ENCODE peak calls at places on chromosomes 16 and 17, in nine cellular contexts. M, I, N, E, O, K, G, Z and X are unnamed samples.

GRCh38 chr17:79438936-79439335 is 171.9 kb downstream of the RBFOX3 start:
- DNase-seq in N (no peak), M (no peak), O (no peak), Z (no peak), G (no peak), E (no peak), K (no peak), I (no peak), X (no peak)

GRCh38 chr17:38685485-38685884 is 10.7 kb upstream of the EPOP start:
- DNase-seq in N (no peak), G (no peak), M (no peak), I (no peak), K (no peak), O (no peak), E (no peak), Z (no peak), X (no peak)

GRCh38 chr16:50023626-50024025 is 1.4 kb upstream of the CNEP1R1 start:
- DNase-seq in G (no peak), Z (no peak), E (no peak), N (no peak), I (no peak), K (no peak), M (no peak), O (no peak), X (no peak)

GRCh38 chr17:75487351-75488070 is 27.8 kb downstream of the CASKIN2 start:
- DNase-seq in K (peak; percentile 42), G (no peak), M (no peak), N (no peak), I (no peak), Z (no peak), O (peak; percentile 17), E (peak; percentile 32), X (peak; percentile 17)

GRCh38 chr17:19379306-19380075 is 1.2 kb downstream of the MAPK7 start:
- DNase-seq in M (no peak), I (no peak), N (no peak), Z (no peak), O (no peak), E (no peak), K (no peak), G (no peak), X (no peak)

GRCh38 chr16:24789881-24790280 is 55.9 kb upstream of the SLC5A11 start:
- DNase-seq in N (no peak), E (no peak), K (no peak), M (no peak), O (no peak), G (no peak), Z (no peak), I (no peak), X (no peak)

GRCh38 chr17:73841431-73842060 is 197.3 kb upstream of the SDK2 start:
- DNase-seq in M (peak; percentile 54), N (peak; percentile 36), K (no peak), Z (peak; percentile 59), G (no peak), O (no peak), E (no peak), I (no peak), X (no peak)

GRCh38 chr17:47873200-47874090 is 22.5 kb upstream of the SP6 start:
- DNase-seq in I (no peak), M (no peak), E (no peak), G (no peak), K (no peak), Z (no peak), N (no peak), O (no peak), X (no peak)

GRCh38 chr17:57899822-57900221 is 50.0 kb upstream of the MRPS23 start:
- DNase-seq in I (peak; percentile 86), O (no peak), Z (no peak), G (no peak), E (no peak), K (no peak), N (no peak), M (no peak), X (no peak)

GRCh38 chr17:48636177-48637018 is 10.2 kb upstream of the HOXB9 start:
- DNase-seq in O (peak; percentile 61), E (peak; percentile 87), M (peak; percentile 99), Z (no peak), K (peak; percentile 40), N (peak; percentile 49), G (peak; percentile 60), I (peak; percentile 90), X (peak; percentile 67)

GRCh38 chr17:78873519-78874340 is 29.3 kb downstream of the CEP295NL start:
- DNase-seq in O (no peak), G (no peak), N (no peak), M (no peak), E (no peak), I (no peak), Z (no peak), K (no peak), X (no peak)

GRCh38 chr16:20939599-20939998 is 39.0 kb downstream of the LYRM1 start:
- DNase-seq in M (no peak), G (no peak), O (no peak), E (no peak), N (no peak), Z (no peak), K (no peak), I (no peak), X (no peak)

GRCh38 chr17:47999612-48000011 is 28.7 kb downstream of the CDK5RAP3 start:
- DNase-seq in E (no peak), O (no peak), M (no peak), K (no peak), N (peak; percentile 47), G (no peak), I (no peak), Z (no peak), X (no peak)

GRCh38 chr16:27646811-27647210 is 96.9 kb downstream of the KATNIP start:
- DNase-seq in E (no peak), I (no peak), N (no peak), M (no peak), O (no peak), K (no peak), G (no peak), Z (no peak), X (no peak)

GRCh38 chr16:24580665-24581064 is 41.3 kb downstream of the RBBP6 start:
- DNase-seq in O (no peak), K (no peak), N (no peak), I (no peak), Z (no peak), M (no peak), E (no peak), G (no peak), X (no peak)

GRCh38 chr16:12239226-12239625 is 262.7 kb downstream of the SNX29 start:
- DNase-seq in G (no peak), E (no peak), N (no peak), M (no peak), O (no peak), K (no peak), Z (no peak), I (no peak), X (no peak)